ENCODE peak calls at places on chromosomes 1 and 21, in eight cellular contexts. O, K, E, Q, L, N, B and S are unnamed samples.

GRCh38 chr1:240310226-240310925 is 218.7 kb downstream of the FMN2 start:
- DNase-seq in O (no peak), K (no peak), E (no peak), Q (no peak), L (no peak), N (no peak), B (no peak), S (no peak)

GRCh38 chr1:11180342-11180744 is 8.8 kb upstream of the ANGPTL7 start:
- DNase-seq in O (no peak), K (no peak), E (no peak), Q (no peak), L (no peak), N (no peak), B (no peak), S (no peak)

GRCh38 chr1:159898527-159898926 is 1.4 kb downstream of the CFAP45 start:
- DNase-seq in O (no peak), K (no peak), E (no peak), Q (no peak), L (no peak), N (no peak), B (no peak), S (no peak)

GRCh38 chr1:2840036-2840809 is 38.7 kb upstream of the TTC34 start:
- DNase-seq in O (no peak), K (no peak), E (no peak), Q (no peak), L (no peak), N (no peak), B (peak), S (no peak)

GRCh38 chr1:220271706-220272046 is 577 bp downstream of the RAB3GAP2 start:
- DNase-seq in O (no peak), K (peak), E (no peak), Q (no peak), L (no peak), N (peak), B (peak), S (no peak)

GRCh38 chr1:15799928-15800835 is 7.3 kb downstream of the UQCRHL start:
- DNase-seq in O (peak), K (no peak), E (no peak), Q (peak), L (no peak), N (peak), B (peak), S (no peak)

GRCh38 chr21:16605588-16605987 is 875.8 kb downstream of the USP25 start:
- DNase-seq in O (no peak), K (no peak), E (peak), Q (no peak), L (no peak), N (peak), B (no peak), S (no peak)

GRCh38 chr1:58862728-58863385 is 79.0 kb upstream of the JUN start:
- DNase-seq in O (no peak), K (peak), E (peak), Q (no peak), L (no peak), N (no peak), B (no peak), S (no peak)

GRCh38 chr1:1869459-1869858 is 21.4 kb downstream of the GNB1 start:
- DNase-seq in O (no peak), K (no peak), E (no peak), Q (no peak), L (no peak), N (no peak), B (peak), S (no peak)

GRCh38 chr1:247357062-247357780 is 25.6 kb upstream of the ZNF496 start:
- DNase-seq in O (no peak), K (no peak), E (no peak), Q (no peak), L (no peak), N (no peak), B (no peak), S (no peak)

GRCh38 chr1:85623061-85623471 is 42.5 kb downstream of the CCN1 start:
- DNase-seq in O (no peak), K (no peak), E (no peak), Q (no peak), L (no peak), N (no peak), B (no peak), S (no peak)

GRCh38 chr1:161420763-161421455 is 53.2 kb upstream of the CFAP126 start:
- DNase-seq in O (peak), K (no peak), E (no peak), Q (no peak), L (no peak), N (no peak), B (no peak), S (no peak)

GRCh38 chr1:53165408-53165961 is 23.0 kb upstream of the SLC1A7 start:
- DNase-seq in O (no peak), K (no peak), E (no peak), Q (no peak), L (no peak), N (no peak), B (no peak), S (no peak)

GRCh38 chr1:223683586-223684487 is 18.3 kb upstream of the CAPN8 start:
- DNase-seq in O (peak), K (no peak), E (no peak), Q (peak), L (peak), N (peak), B (peak), S (peak)

GRCh38 chr1:201702936-201703335 is 126.0 kb upstream of the IPO9 start:
- DNase-seq in O (peak), K (no peak), E (no peak), Q (peak), L (no peak), N (no peak), B (no peak), S (peak)

GRCh38 chr1:159177273-159177907 is 6.0 kb downstream of the CADM3 start:
- DNase-seq in O (peak), K (no peak), E (no peak), Q (no peak), L (no peak), N (peak), B (peak), S (no peak)

GRCh38 chr1:28573564-28573963 is 18.5 kb upstream of the RAB42 start:
- DNase-seq in O (no peak), K (no peak), E (no peak), Q (no peak), L (no peak), N (no peak), B (no peak), S (no peak)

GRCh38 chr1:48676822-48677221 is 99.9 kb downstream of the BEND5 start:
- DNase-seq in O (no peak), K (no peak), E (no peak), Q (no peak), L (no peak), N (no peak), B (no peak), S (no peak)

GRCh38 chr1:39633422-39633821 is 6.0 kb downstream of the HEYL start:
- DNase-seq in O (no peak), K (no peak), E (no peak), Q (no peak), L (no peak), N (no peak), B (no peak), S (no peak)

GRCh38 chr1:1573843-1574720 is 581 bp downstream of the SSU72 start:
- DNase-seq in O (peak), K (no peak), E (peak), Q (peak), L (no peak), N (peak), B (peak), S (peak)

GRCh38 chr1:200890027-200890426 is 4.7 kb upstream of the INAVA start:
- DNase-seq in O (no peak), K (no peak), E (no peak), Q (no peak), L (no peak), N (no peak), B (no peak), S (no peak)

GRCh38 chr1:165397945-165398344 is 41.4 kb upstream of the LMX1A start:
- DNase-seq in O (peak), K (no peak), E (no peak), Q (no peak), L (no peak), N (no peak), B (peak), S (no peak)

GRCh38 chr1:88763649-88764406 is 79.8 kb downstream of the PKN2 start:
- DNase-seq in O (no peak), K (no peak), E (no peak), Q (no peak), L (no peak), N (no peak), B (no peak), S (no peak)

GRCh38 chr1:156666862-156667609 is 10.2 kb downstream of the NES start:
- DNase-seq in O (no peak), K (no peak), E (no peak), Q (no peak), L (no peak), N (no peak), B (no peak), S (no peak)

GRCh38 chr1:245687129-245687635 is 532.4 kb downstream of the KIF26B start:
- DNase-seq in O (no peak), K (no peak), E (no peak), Q (no peak), L (no peak), N (no peak), B (no peak), S (no peak)

GRCh38 chr1:221522440-221523050 is 219.3 kb downstream of the DUSP10 start:
- DNase-seq in O (no peak), K (no peak), E (no peak), Q (no peak), L (no peak), N (no peak), B (no peak), S (no peak)

GRCh38 chr1:107574044-107574443 is 390.9 kb downstream of the VAV3 start:
- DNase-seq in O (no peak), K (no peak), E (no peak), Q (no peak), L (no peak), N (no peak), B (no peak), S (no peak)

GRCh38 chr1:219271914-219272545 is 98.4 kb downstream of the LYPLAL1 start:
- DNase-seq in O (no peak), K (no peak), E (no peak), Q (no peak), L (no peak), N (no peak), B (no peak), S (peak)

GRCh38 chr1:198671136-198671535 is 32.3 kb downstream of the PTPRC start:
- DNase-seq in O (no peak), K (no peak), E (no peak), Q (no peak), L (no peak), N (no peak), B (no peak), S (no peak)

GRCh38 chr1:187763465-187763864 is 934.7 kb downstream of the PLA2G4A start:
- DNase-seq in O (no peak), K (no peak), E (no peak), Q (no peak), L (no peak), N (no peak), B (no peak), S (no peak)

GRCh38 chr1:107851418-107851817 is 113.6 kb downstream of the VAV3 start:
- DNase-seq in O (no peak), K (no peak), E (no peak), Q (no peak), L (no peak), N (no peak), B (no peak), S (no peak)

GRCh38 chr1:174742805-174743653 is 256.7 kb upstream of the CACYBP start:
- DNase-seq in O (no peak), K (no peak), E (no peak), Q (no peak), L (no peak), N (peak), B (no peak), S (no peak)

GRCh38 chr1:32249831-32250525 is 1.1 kb upstream of the LCK start:
- DNase-seq in O (no peak), K (no peak), E (no peak), Q (no peak), L (peak), N (no peak), B (no peak), S (peak)

GRCh38 chr21:44845418-44846200 is 27.7 kb upstream of the SUMO3 start:
- DNase-seq in O (peak), K (peak), E (no peak), Q (peak), L (peak), N (peak), B (peak), S (peak)

GRCh38 chr1:48160486-48161132 is 61.9 kb upstream of the SLC5A9 start:
- DNase-seq in O (no peak), K (no peak), E (no peak), Q (no peak), L (no peak), N (no peak), B (no peak), S (no peak)

GRCh38 chr1:94921977-94922376 is 4.9 kb downstream of the CNN3 start:
- DNase-seq in O (no peak), K (no peak), E (no peak), Q (no peak), L (no peak), N (no peak), B (no peak), S (no peak)

GRCh38 chr1:1221887-1222574 is 8.1 kb upstream of the TNFRSF4 start:
- DNase-seq in O (no peak), K (no peak), E (no peak), Q (no peak), L (no peak), N (no peak), B (no peak), S (no peak)

GRCh38 chr1:167564592-167564991 is 11.0 kb upstream of the CREG1 start:
- DNase-seq in O (peak), K (no peak), E (no peak), Q (no peak), L (no peak), N (no peak), B (peak), S (no peak)